ENCODE peak calls at places on chromosomes 5 and 9, in eight cellular contexts. C is H1, P is A549, F is WTC11, T is SK-N-SH, L is endothelial cell of umbilical vein, I is NB4, V is HepG2. U is an unnamed sample.

GRCh38 chr5:31585519-31586270 is 53.2 kb upstream of the PDZD2 start:
- DNase-seq in C (no peak), P (no peak), F (no peak), T (no peak), L (no peak), I (no peak), V (no peak), U (no peak)

GRCh38 chr9:136901516-136902258 is 15.4 kb downstream of the TRAF2 start:
- DNase-seq in C (no peak), P (peak), F (no peak), T (no peak), L (peak), I (no peak), V (peak), U (peak)

GRCh38 chr5:17186271-17186670 is 31.2 kb upstream of the BASP1 start:
- DNase-seq in C (no peak), P (no peak), F (no peak), T (no peak), L (no peak), I (no peak), V (no peak), U (no peak)

GRCh38 chr5:145619806-145620205 is 215.3 kb downstream of the PRELID2 start:
- DNase-seq in C (no peak), P (no peak), F (no peak), T (no peak), L (no peak), I (no peak), V (no peak), U (no peak)

GRCh38 chr5:140339636-140340035 is 6.8 kb downstream of the HBEGF start:
- DNase-seq in C (no peak), P (no peak), F (no peak), T (no peak), L (no peak), I (no peak), V (no peak), U (no peak)

GRCh38 chr9:121718063-121718462 is 66.6 kb downstream of the DAB2IP start:
- DNase-seq in C (no peak), P (no peak), F (no peak), T (peak), L (no peak), I (peak), V (no peak), U (no peak)

GRCh38 chr9:99118782-99119466 is 14.0 kb downstream of the TGFBR1 start:
- DNase-seq in C (no peak), P (no peak), F (no peak), T (no peak), L (no peak), I (peak), V (no peak), U (no peak)

GRCh38 chr5:68178579-68178978 is 37.0 kb upstream of the PIK3R1 start:
- DNase-seq in C (no peak), P (peak), F (no peak), T (no peak), L (no peak), I (no peak), V (no peak), U (peak)

GRCh38 chr9:82273121-82273520 is 284.5 kb downstream of the SPATA31D1 start:
- DNase-seq in C (no peak), P (no peak), F (no peak), T (no peak), L (no peak), I (no peak), V (no peak), U (no peak)

GRCh38 chr5:55919625-55920024 is 68.5 kb downstream of the IL31RA start:
- DNase-seq in C (no peak), P (no peak), F (no peak), T (no peak), L (no peak), I (no peak), V (no peak), U (no peak)

GRCh38 chr5:142221091-142221860 is 103.5 kb downstream of the SPRY4 start:
- DNase-seq in C (no peak), P (peak), F (no peak), T (no peak), L (no peak), I (no peak), V (peak), U (no peak)

GRCh38 chr9:93674580-93675335 is 98.4 kb downstream of the PHF2 start:
- DNase-seq in C (no peak), P (no peak), F (peak), T (peak), L (no peak), I (no peak), V (no peak), U (no peak)

GRCh38 chr5:78905084-78905938 is 79.8 kb downstream of the ARSB start:
- DNase-seq in C (no peak), P (no peak), F (no peak), T (no peak), L (no peak), I (peak), V (no peak), U (no peak)

GRCh38 chr9:94922691-94923107 is 196.2 kb downstream of the AOPEP start:
- DNase-seq in C (no peak), P (peak), F (no peak), T (no peak), L (no peak), I (no peak), V (peak), U (no peak)

GRCh38 chr5:139650031-139650688 is 2.0 kb downstream of the CXXC5 start:
- DNase-seq in C (no peak), P (no peak), F (peak), T (no peak), L (no peak), I (peak), V (no peak), U (no peak)

GRCh38 chr9:104608336-104608735 is 2.9 kb upstream of the OR13C2 start:
- DNase-seq in C (no peak), P (no peak), F (no peak), T (no peak), L (no peak), I (peak), V (no peak), U (no peak)

DNA sequence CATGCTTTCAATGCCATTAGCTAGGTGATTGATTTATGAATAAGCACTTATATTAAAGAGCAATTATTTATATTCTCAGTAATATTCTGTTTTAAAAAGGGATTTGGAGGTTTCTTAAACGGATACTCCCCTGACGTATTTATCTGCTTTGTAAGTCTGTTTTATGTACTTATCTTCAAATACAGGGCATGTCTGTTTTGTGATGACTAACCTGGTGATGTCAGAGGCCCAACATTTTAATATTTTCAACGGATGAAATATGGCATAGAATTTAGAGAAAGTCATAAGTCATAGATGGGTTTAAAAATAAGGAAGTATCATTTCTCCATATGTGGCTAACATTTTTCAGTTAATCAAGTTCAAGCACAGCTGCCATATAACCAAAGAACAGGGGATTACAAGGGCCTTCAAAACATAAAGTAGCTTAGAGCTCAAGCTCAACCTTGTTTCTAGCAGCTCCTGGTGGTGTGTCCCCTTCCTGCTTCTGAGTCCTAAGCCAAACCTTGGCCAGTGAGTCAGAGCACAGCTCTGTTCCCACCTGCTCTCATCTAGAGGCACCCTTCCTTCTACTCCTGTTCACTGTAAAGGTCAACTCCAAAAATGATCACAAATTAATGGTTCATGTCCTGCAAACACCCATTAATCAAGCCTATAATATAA is 131.4 kb downstream of the OXCT1 start:
- DNase-seq in C (no peak), P (no peak), F (no peak), T (no peak), L (no peak), I (no peak), V (no peak), U (no peak)
- TF ChIP-seq MAX in C (no peak), P (no peak), F (no peak), T (no peak), L (no peak), I (no peak), V (no peak), U (no peak)

GRCh38 chr5:93572101-93572772 is 8.8 kb downstream of the NR2F1-AS1 start:
- DNase-seq in C (no peak), P (no peak), F (peak), T (no peak), L (no peak), I (no peak), V (no peak), U (no peak)
- TF ChIP-seq MAX in C (peak), P (no peak), F (peak), T (no peak), L (peak), I (no peak), V (peak), U (no peak)

DNA sequence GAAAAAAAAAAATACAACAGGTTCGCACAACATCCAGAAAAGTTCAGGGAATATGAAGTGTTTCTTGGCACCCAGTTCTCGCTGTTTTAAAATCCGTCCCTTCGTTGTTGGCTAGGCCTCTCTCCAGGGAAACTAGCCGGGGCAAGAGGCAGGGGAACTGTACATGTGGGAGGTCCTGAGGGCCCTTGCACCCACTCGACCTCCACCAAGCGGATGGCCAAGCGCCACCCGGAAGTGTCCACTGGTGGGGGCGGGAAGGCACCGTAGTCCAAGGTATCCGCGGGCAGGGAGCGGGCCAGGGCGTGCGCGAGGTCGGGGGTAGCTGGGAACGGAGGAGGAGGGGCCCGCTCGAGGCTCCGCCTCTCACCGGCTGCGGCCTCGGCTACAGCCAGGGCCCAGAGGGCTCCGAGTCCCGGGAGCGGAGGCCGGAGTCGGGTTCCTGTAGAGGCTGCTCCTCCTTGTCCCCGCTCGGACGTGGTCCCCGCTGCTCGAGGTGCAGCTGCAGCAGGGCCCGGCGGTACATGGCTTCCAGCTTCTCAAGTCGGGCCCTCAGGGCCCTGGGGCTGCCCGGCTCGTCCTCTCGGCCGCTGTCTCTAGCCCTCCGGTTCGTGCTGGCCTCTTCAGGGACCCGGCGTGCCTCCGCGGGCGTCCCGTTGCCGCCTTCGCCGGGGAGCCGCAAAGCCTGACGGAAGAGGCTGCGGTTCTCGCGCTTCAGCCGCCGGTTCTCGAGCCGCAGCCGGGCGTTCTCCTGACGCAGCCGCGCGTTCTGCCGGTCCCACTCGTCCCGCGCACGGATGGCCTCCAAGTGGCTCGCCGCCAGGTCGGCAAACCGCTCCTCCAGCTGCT is 720 bp downstream of the TUSC1 start:
- DNase-seq in C (no peak), P (peak), F (peak), T (peak), L (peak), I (no peak), V (no peak), U (no peak)
- TF ChIP-seq MAX in C (peak), P (peak), F (peak), T (peak), L (no peak), I (no peak), V (no peak), U (no peak)

GRCh38 chr5:61659221-61659696 is 327.2 kb downstream of the ZSWIM6 start:
- DNase-seq in C (peak), P (no peak), F (peak), T (no peak), L (no peak), I (no peak), V (no peak), U (no peak)
- TF ChIP-seq MAX in C (peak), P (no peak), F (peak), T (no peak), L (no peak), I (no peak), V (no peak), U (no peak)

U was measured in HCT116.